ENCODE peak calls at places on chromosome 22, in ten cellular contexts. E is GM13976, L is endothelial cell of umbilical vein, I is cardiac muscle cell, X is fibroblast of lung, R is IMR-90, N is right atrium auricular region, K is GM23338, V is GM12865, F is lower leg skin. P is an unnamed sample.
A peak's percentile ranks its signal among the peaks of the same experiment; 100 is the strongest.

GRCh38 chr22:21978564-21979386 is 3.8 kb downstream of the TOP3B start:
- DNase-seq in X (no peak), N (no peak), E (no peak), K (no peak), V (no peak), L (no peak), I (no peak), R (no peak), F (no peak), P (no peak)

GRCh38 chr22:35275580-35275979 is 18.3 kb downstream of the HMGXB4 start:
- DNase-seq in E (no peak), V (no peak), X (peak; percentile 62), F (no peak), N (no peak), K (no peak), R (peak; percentile 66), L (no peak), I (no peak), P (no peak)

GRCh38 chr22:19710020-19710768 is 4.1 kb upstream of the SEPTIN5 start:
- DNase-seq in F (no peak), V (no peak), X (no peak), E (no peak), I (no peak), L (no peak), N (no peak), K (no peak), R (no peak), P (no peak)

GRCh38 chr22:38707346-38707745 is 1.6 kb downstream of the GTPBP1 start:
- DNase-seq in I (peak; percentile 33), K (no peak), R (peak; percentile 73), N (no peak), V (peak; percentile 33), F (no peak), L (peak; percentile 23), E (no peak), X (peak; percentile 53), P (peak; percentile 25)

GRCh38 chr22:21855715-21856114 is 11.7 kb downstream of the MAPK1 start:
- DNase-seq in R (no peak), X (no peak), F (no peak), I (no peak), V (no peak), N (no peak), E (no peak), L (no peak), K (no peak), P (no peak)

GRCh38 chr22:36329217-36330078 is 58.3 kb downstream of the MYH9 start:
- DNase-seq in F (peak; percentile 91), K (peak; percentile 99), E (no peak), R (peak; percentile 97), X (peak; percentile 99), I (peak; percentile 96), V (peak; percentile 55), N (peak; percentile 85), L (peak; percentile 95), P (peak; percentile 96)

GRCh38 chr22:29697853-29698598 is 21.8 kb upstream of the CABP7 start:
- DNase-seq in F (no peak), X (no peak), E (no peak), K (no peak), L (no peak), N (no peak), V (no peak), R (no peak), I (no peak), P (no peak)

GRCh38 chr22:42990131-42990838 is 24.7 kb downstream of the PACSIN2 start:
- DNase-seq in R (peak; percentile 89), X (peak; percentile 91), E (no peak), L (peak; percentile 56), N (no peak), F (no peak), I (peak; percentile 89), V (no peak), K (peak; percentile 51), P (no peak)

GRCh38 chr22:46352691-46353386 is 17.3 kb downstream of the TRMU start:
- DNase-seq in R (peak; percentile 26), I (peak; percentile 6), N (peak; percentile 67), X (peak; percentile 58), F (no peak), V (no peak), K (no peak), L (no peak), E (no peak), P (peak; percentile 9)

GRCh38 chr22:50232481-50233151 is 12.2 kb downstream of the TUBGCP6 start:
- DNase-seq in V (no peak), F (no peak), I (no peak), K (no peak), E (no peak), R (no peak), L (no peak), X (no peak), N (no peak), P (no peak)

GRCh38 chr22:27122561-27122960 is 465.2 kb downstream of the MIAT start:
- DNase-seq in N (no peak), I (no peak), K (no peak), F (no peak), R (no peak), X (no peak), L (no peak), E (no peak), V (no peak), P (no peak)

GRCh38 chr22:38957046-38957770 is at the start of gene APOBEC3A:
- DNase-seq in R (no peak), I (no peak), X (no peak), V (no peak), N (peak; percentile 65), F (no peak), K (no peak), L (no peak), E (no peak), P (no peak)

GRCh38 chr22:46081831-46082210 is 68.5 kb upstream of the PPARA start:
- DNase-seq in N (no peak), F (no peak), X (peak; percentile 45), E (no peak), L (no peak), R (no peak), I (no peak), K (no peak), V (no peak), P (no peak)

GRCh38 chr22:37259540-37260029 is 15.5 kb upstream of the RAC2 start:
- DNase-seq in E (no peak), L (peak; percentile 60), I (peak; percentile 67), N (no peak), X (peak; percentile 61), K (peak; percentile 81), V (no peak), F (no peak), R (peak; percentile 61), P (no peak)

GRCh38 chr22:45743687-45744086 is 72.1 kb downstream of the ATXN10 start:
- DNase-seq in K (no peak), F (no peak), X (no peak), R (no peak), E (no peak), N (no peak), I (no peak), V (no peak), L (no peak), P (no peak)

GRCh38 chr22:37157516-37158289 is 8.0 kb upstream of the IL2RB start:
- DNase-seq in V (no peak), R (peak; percentile 31), L (no peak), F (no peak), I (peak; percentile 16), K (no peak), N (no peak), E (no peak), X (peak; percentile 63), P (no peak)

GRCh38 chr22:40856513-40857308 is at the start of the genes ST13 and XPNPEP3:
- DNase-seq in R (peak; percentile 95), V (peak; percentile 97), I (peak; percentile 98), K (peak; percentile 98), X (peak; percentile 94), L (peak; percentile 95), E (peak; percentile 94), N (peak; percentile 97), F (peak; percentile 100), P (peak; percentile 84)
- TF ChIP-seq CTCF in R (peak; percentile 29), V (peak; percentile 19), I (peak; percentile 19), K (no peak), X (no peak), L (no peak), E (no peak), N (peak; percentile 26), F (no peak), P (peak; percentile 23)

GRCh38 chr22:23064381-23065068 is 5.8 kb upstream of the GNAZ start:
- DNase-seq in K (no peak), R (no peak), E (no peak), X (no peak), N (no peak), F (peak; percentile 74), L (no peak), I (no peak), V (no peak), P (no peak)
- TF ChIP-seq CTCF in K (no peak), R (no peak), E (no peak), X (no peak), N (no peak), F (no peak), L (no peak), I (no peak), V (no peak), P (no peak)

DNA sequence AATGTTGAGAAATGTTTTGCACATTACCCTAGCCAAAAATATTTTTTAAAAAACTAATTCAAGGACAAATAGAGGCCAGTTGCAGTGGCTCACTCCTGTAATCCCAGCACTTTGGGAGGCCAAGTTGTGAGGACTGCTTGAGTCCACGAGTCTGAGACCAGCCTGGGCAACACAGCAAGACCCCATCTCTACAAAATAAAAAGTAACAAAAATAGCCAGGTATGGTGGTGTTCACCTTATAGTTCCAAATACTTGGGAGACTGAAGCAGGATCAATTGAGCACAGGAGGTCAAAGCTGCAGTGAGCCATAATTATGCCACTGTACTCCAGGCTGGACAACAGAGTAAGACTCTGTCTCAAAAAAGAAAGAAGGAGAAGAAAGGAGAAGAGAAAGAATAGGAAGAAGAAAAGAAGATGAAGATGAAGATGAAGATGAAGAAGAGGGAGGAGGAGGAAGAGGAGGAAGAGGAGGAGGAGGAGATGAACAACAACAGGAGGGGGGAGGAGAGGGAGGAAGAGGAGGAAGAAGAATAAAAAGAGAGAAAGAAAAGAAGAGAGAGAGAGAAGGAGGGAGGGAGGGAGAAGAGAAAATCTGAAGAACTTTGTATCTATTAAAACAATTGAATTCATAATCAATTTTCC is 136.5 kb downstream of the TTC28 start:
- DNase-seq in E (no peak), L (no peak), R (no peak), V (no peak), N (no peak), F (no peak), X (no peak), K (no peak), I (no peak), P (no peak)
- TF ChIP-seq CTCF in E (no peak), L (no peak), R (no peak), V (no peak), N (no peak), F (no peak), X (no peak), K (no peak), I (no peak), P (no peak)

DNA sequence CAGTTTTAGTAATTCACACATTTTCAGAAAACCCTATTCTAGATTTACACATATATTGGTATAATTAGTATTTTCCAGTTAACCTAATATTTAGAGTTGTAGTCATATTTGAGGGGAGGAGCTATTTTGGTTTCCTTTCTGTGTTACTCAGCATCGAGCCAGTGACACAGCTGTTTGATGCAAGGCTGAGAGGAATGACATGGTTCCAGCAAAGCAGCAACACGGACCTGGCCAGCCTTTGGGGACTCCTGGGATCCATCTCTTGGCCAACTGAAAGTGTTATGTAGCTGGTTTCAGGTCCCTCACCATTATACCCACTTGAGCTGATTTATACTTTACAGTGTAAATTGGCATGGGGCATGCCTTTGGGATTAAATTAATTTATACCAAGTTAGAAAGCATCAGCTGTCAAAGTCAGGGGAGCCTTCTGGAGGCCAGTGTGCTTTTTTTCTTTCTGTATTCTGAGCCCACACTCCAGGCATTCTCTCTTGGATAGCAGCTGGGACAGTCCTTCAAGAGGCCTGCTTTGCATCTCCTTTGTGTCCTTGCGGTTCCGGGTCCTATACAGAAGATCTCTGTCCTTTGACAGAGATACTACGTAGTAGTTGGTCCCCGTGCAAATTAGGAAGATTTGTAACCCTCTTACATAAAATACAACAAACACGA is 91.3 kb upstream of the SLC25A18 start:
- DNase-seq in I (peak; percentile 34), F (no peak), V (no peak), K (peak; percentile 63), X (no peak), E (no peak), N (no peak), L (no peak), R (no peak), P (no peak)
- TF ChIP-seq CTCF in I (no peak), F (no peak), V (no peak), K (no peak), X (no peak), E (no peak), N (no peak), L (no peak), R (no peak), P (no peak)